ENCODE peak calls at places on chromosomes 12 and 14, in six cellular contexts. W is psoas muscle; A is lower lobe of right lung; F is tibial artery; Y is CD8-positive, alpha-beta T cell; J is H1. N is an unnamed sample. For H3K9me3, the result is how much of the 10 kb centered on the place peaks cover.

GRCh38 chr14:75636100-75636692 is 24.5 kb downstream of the ERG28 start:
- DNase-seq in W (no peak), A (no peak), F (no peak), Y (no peak), J (no peak), N (no peak)

GRCh38 chr12:70598467-70599194 is 38.6 kb downstream of the PTPRB start:
- DNase-seq in W (no peak), A (no peak), F (no peak), Y (no peak), J (no peak), N (no peak)

GRCh38 chr14:68814376-68815287 is 21.8 kb upstream of the ZFP36L1 start:
- DNase-seq in W (no peak), A (peak), F (peak), Y (peak), J (no peak), N (no peak)

GRCh38 chr12:19801941-19802340 is 362.6 kb downstream of the AEBP2 start:
- DNase-seq in W (no peak), A (no peak), F (no peak), Y (no peak), J (no peak), N (no peak)

GRCh38 chr14:57346741-57347140 is 43.6 kb upstream of the NAA30 start:
- DNase-seq in W (no peak), A (no peak), F (no peak), Y (no peak), J (no peak), N (no peak)

GRCh38 chr12:111741235-111741812 is 25.4 kb upstream of the ALDH2 start:
- DNase-seq in W (no peak), A (no peak), F (no peak), Y (no peak), J (no peak), N (no peak)

GRCh38 chr14:63614964-63615363 is 26.7 kb downstream of the WDR89 start:
- DNase-seq in W (no peak), A (no peak), F (no peak), Y (no peak), J (no peak), N (no peak)

GRCh38 chr12:9367201-9367600 is 159.0 kb upstream of the PZP start:
- DNase-seq in W (no peak), A (peak), F (no peak), Y (no peak), J (no peak), N (no peak)

GRCh38 chr14:50607181-50607580 is 47.2 kb downstream of the ATL1 start:
- DNase-seq in W (no peak), A (no peak), F (no peak), Y (no peak), J (no peak), N (no peak)

GRCh38 chr12:93019240-93019910 is 90.3 kb upstream of the EEA1 start:
- DNase-seq in W (no peak), A (no peak), F (no peak), Y (no peak), J (no peak), N (no peak)

GRCh38 chr12:93019911-93020224 is 90.8 kb upstream of the EEA1 start:
- DNase-seq in W (no peak), A (no peak), F (no peak), Y (no peak), J (no peak), N (no peak)

GRCh38 chr12:93018610-93019009 is 89.5 kb upstream of the EEA1 start:
- DNase-seq in W (no peak), A (no peak), F (no peak), Y (no peak), J (no peak), N (no peak)

GRCh38 chr12:93020998-93021597 is 92.0 kb upstream of the EEA1 start:
- DNase-seq in W (no peak), A (no peak), F (no peak), Y (no peak), J (no peak), N (no peak)

GRCh38 chr12:93020225-93020997 is 91.3 kb upstream of the EEA1 start:
- DNase-seq in W (no peak), A (no peak), F (no peak), Y (no peak), J (no peak), N (no peak)
- H3K4me3 ChIP-seq in W (no peak), A (no peak), F (no peak), Y (no peak), J (no peak), N (no peak)

DNA sequence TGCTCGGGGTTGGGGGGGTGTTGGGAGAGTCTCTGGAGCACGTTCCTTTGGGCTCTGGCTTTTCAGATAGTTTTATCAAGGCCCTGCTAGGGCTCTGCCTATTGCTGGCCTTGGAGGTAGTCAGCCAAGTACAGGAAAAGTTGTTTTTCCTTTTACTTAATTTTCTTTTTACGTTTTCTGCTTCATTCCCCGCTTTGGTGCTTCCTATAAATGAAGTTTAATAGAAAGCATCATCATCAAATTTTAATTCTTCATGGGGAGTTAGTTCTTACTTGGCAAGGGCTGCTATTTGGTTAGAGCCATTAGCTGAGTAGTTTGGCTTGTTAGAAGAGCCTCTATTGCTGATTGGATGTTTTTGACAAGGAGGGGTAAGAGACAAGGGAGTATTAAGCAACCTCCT is 15.1 kb upstream of the ADAM21 start:
- DNase-seq in W (no peak), A (no peak), F (no peak), Y (no peak), J (no peak), N (no peak)
- H3K9me3 ChIP-seq in W (under half), A (under half), F (under half), Y (under half), J (under half), N (under half)

GRCh38 chr12:27081668-27082091 is 698 bp downstream of the C12orf71 start:
- DNase-seq in W (no peak), A (no peak), F (no peak), Y (no peak), J (no peak), N (no peak)
- TF ChIP-seq CTCF in W (no peak), A (no peak), F (no peak), Y (no peak), J (peak), N (no peak)

GRCh38 chr14:103909531-103910261 is 18.6 kb upstream of the TDRD9 start:
- DNase-seq in W (no peak), A (peak), F (no peak), Y (no peak), J (no peak), N (no peak)
- H3K4me3 ChIP-seq in W (no peak), A (peak), F (no peak), Y (peak), J (peak), N (no peak)

GRCh38 chr12:18153826-18154225 is 63.8 kb upstream of the RERGL start:
- DNase-seq in W (no peak), A (no peak), F (no peak), Y (no peak), J (no peak), N (no peak)
- H3K9me3 ChIP-seq in W (under half), A (under half), F (under half), Y (under half), J (under half), N (under half)

GRCh38 chr12:117524806-117525205 is 163.4 kb upstream of the NOS1 start:
- DNase-seq in W (no peak), A (no peak), F (no peak), Y (no peak), J (no peak), N (no peak)

GRCh38 chr12:117527480-117527857 is 166.0 kb upstream of the NOS1 start:
- DNase-seq in W (no peak), A (no peak), F (no peak), Y (no peak), J (no peak), N (no peak)

GRCh38 chr12:117525766-117526165 is 164.3 kb upstream of the NOS1 start:
- DNase-seq in W (no peak), A (no peak), F (no peak), Y (no peak), J (no peak), N (no peak)

GRCh38 chr12:117528538-117528937 is 167.1 kb upstream of the NOS1 start:
- DNase-seq in W (no peak), A (no peak), F (no peak), Y (no peak), J (no peak), N (no peak)

DNA sequence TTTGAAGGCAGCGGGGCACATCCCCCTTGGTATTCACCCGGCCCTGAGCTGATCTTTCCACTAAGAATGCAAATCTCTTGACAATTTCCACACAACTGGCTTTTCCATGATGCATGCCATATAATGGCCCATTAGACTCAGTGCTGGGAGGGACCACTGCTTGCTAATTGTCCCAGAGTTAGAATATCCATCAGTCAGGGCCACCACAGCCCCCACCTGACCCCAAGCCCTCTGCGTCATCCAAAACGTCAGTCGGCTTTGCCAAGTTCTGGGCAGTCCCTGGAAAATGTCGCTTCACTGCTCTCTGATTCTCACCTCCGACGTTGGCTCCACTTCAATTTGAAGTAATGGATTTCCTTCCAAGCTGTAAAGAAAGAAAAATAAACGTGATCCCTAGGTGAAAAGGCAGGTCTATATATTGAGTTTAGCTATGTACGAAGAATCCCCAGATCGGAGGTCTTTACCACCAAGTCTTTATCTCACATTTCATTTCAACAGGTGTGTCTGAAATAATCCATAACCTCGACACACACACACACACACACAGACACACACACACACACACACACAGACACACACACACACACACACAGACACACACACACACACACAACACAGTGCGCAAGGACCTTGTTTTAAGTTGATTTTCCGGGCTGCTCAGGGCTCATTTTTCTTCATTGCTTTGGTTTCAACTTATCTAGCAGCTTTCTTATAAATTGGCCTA is 165.5 kb upstream of the NOS1 start:
- DNase-seq in W (no peak), A (no peak), F (no peak), Y (no peak), J (no peak), N (no peak)
- TF ChIP-seq CTCF in W (no peak), A (no peak), F (no peak), Y (no peak), J (no peak), N (no peak)

GRCh38 chr12:92927055-92927435 is 2.0 kb downstream of the EEA1 start:
- DNase-seq in W (peak), A (no peak), F (peak), Y (no peak), J (no peak), N (no peak)
- H3K4me3 ChIP-seq in W (peak), A (peak), F (peak), Y (no peak), J (peak), N (no peak)

GRCh38 chr12:34368079-34368478 is 345.8 kb downstream of the ALG10 start:
- DNase-seq in W (no peak), A (no peak), F (no peak), Y (no peak), J (no peak), N (no peak)
- H3K9me3 ChIP-seq in W (under half), A (under half), F (half or more), Y (under half), J (half or more), N (under half)

GRCh38 chr12:50598321-50598862 is 93.6 kb downstream of the DIP2B start:
- DNase-seq in W (no peak), A (no peak), F (no peak), Y (no peak), J (no peak), N (no peak)

GRCh38 chr12:50595667-50596066 is 90.9 kb downstream of the DIP2B start:
- DNase-seq in W (no peak), A (no peak), F (no peak), Y (no peak), J (no peak), N (no peak)

GRCh38 chr12:50599366-50600095 is 94.7 kb downstream of the DIP2B start:
- DNase-seq in W (no peak), A (peak), F (no peak), Y (no peak), J (no peak), N (no peak)

GRCh38 chr12:50600364-50600763 is 95.6 kb downstream of the DIP2B start:
- DNase-seq in W (no peak), A (no peak), F (no peak), Y (no peak), J (no peak), N (no peak)

GRCh38 chr12:50597200-50598195 is 92.7 kb downstream of the DIP2B start:
- DNase-seq in W (no peak), A (no peak), F (no peak), Y (peak), J (no peak), N (no peak)
- TF ChIP-seq CTCF in W (no peak), A (no peak), F (no peak), Y (no peak), J (no peak), N (no peak)

GRCh38 chr12:93336344-93336743 is 41.4 kb upstream of the NUDT4 start:
- DNase-seq in W (no peak), A (no peak), F (no peak), Y (no peak), J (no peak), N (no peak)

GRCh38 chr12:93339695-93340094 is 38.0 kb upstream of the NUDT4 start:
- DNase-seq in W (no peak), A (no peak), F (no peak), Y (no peak), J (no peak), N (no peak)

GRCh38 chr12:93333828-93334227 is 43.9 kb upstream of the NUDT4 start:
- DNase-seq in W (no peak), A (no peak), F (no peak), Y (no peak), J (no peak), N (no peak)

GRCh38 chr12:93333054-93333453 is 44.7 kb upstream of the NUDT4 start:
- DNase-seq in W (no peak), A (no peak), F (no peak), Y (no peak), J (no peak), N (no peak)

DNA sequence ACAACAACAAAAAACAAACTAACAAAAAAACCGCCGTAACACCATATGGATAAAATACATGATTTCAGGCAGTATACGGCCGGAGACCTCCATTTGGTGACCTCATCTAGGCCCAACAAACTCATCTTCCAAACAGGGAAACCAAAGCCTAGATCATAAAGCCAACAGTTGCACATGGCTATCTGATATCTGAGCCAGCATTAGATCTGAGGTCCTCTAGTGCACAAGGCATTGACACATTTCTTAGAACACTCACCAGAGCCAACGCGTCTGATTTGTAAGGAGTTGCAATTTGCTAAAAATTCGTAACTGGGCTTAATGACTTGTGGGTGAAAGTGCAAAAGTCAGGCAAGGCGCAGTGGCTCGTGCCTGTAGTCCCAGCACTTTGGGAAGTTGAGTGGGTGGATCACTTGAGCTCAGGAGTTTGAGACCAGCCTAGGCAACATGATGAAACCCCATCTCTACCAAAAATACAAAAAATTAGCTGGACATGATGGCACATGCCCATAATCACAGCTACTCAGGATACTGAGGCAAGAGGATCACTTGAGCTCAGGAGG is 42.0 kb upstream of the NUDT4 start:
- DNase-seq in W (no peak), A (no peak), F (no peak), Y (no peak), J (no peak), N (no peak)
- H3K4me3 ChIP-seq in W (no peak), A (no peak), F (no peak), Y (no peak), J (no peak), N (no peak)